ENCODE peak calls at places on chromosomes 12 and 14, in ten cellular contexts. U is sciatic nerve; D is ACHN; E is caudate nucleus; F is sigmoid colon; A is nephron progenitor cell; V is NCI-H2081; L is HFFc6; I is H9; N is CD8-positive, alpha-beta T cell. H is an unnamed sample.
A peak's percentile ranks its signal among the peaks of the same experiment; 100 is the strongest.

GRCh38 chr14:31414190-31414833 is 6.0 kb downstream of the HEATR5A start:
- DNase-seq in U (no peak), D (no peak), E (no peak), F (no peak), A (no peak), V (no peak), L (no peak), I (no peak), N (no peak), H (no peak)

GRCh38 chr12:25155031-25155576 is 39.9 kb downstream of the DNAI7 start:
- DNase-seq in U (no peak), D (peak; percentile 68), E (no peak), F (no peak), A (no peak), V (peak; percentile 20), L (peak; percentile 55), I (no peak), N (no peak), H (peak; percentile 10)

GRCh38 chr12:49295087-49296001 is at the start of gene PRPH:
- DNase-seq in U (no peak), D (no peak), E (no peak), F (peak; percentile 58), A (peak; percentile 62), V (no peak), L (no peak), I (peak; percentile 64), N (no peak), H (peak; percentile 41)

GRCh38 chr12:22215467-22216253 is 118.8 kb downstream of the ST8SIA1 start:
- DNase-seq in U (no peak), D (no peak), E (no peak), F (no peak), A (no peak), V (no peak), L (no peak), I (no peak), N (no peak), H (no peak)

GRCh38 chr14:59829941-59830734 is 40.4 kb downstream of the RTN1 start:
- DNase-seq in U (no peak), D (no peak), E (no peak), F (no peak), A (no peak), V (no peak), L (no peak), I (no peak), N (no peak), H (no peak)

GRCh38 chr14:104219731-104220224 is 81.4 kb downstream of the KIF26A start:
- DNase-seq in U (no peak), D (no peak), E (no peak), F (peak; percentile 46), A (no peak), V (no peak), L (no peak), I (no peak), N (no peak), H (peak; percentile 61)

GRCh38 chr12:109730306-109731145 is 16.9 kb downstream of the FAM222A start:
- DNase-seq in U (peak; percentile 34), D (no peak), E (no peak), F (peak; percentile 58), A (no peak), V (no peak), L (no peak), I (no peak), N (no peak), H (no peak)

GRCh38 chr12:117228239-117228638 is 38.0 kb upstream of the FBXO21 start:
- DNase-seq in U (no peak), D (no peak), E (no peak), F (no peak), A (no peak), V (no peak), L (peak; percentile 0), I (no peak), N (no peak), H (no peak)

GRCh38 chr14:30445394-30445793 is 113.6 kb upstream of the G2E3 start:
- DNase-seq in U (no peak), D (no peak), E (no peak), F (no peak), A (no peak), V (peak; percentile 23), L (no peak), I (no peak), N (no peak), H (no peak)

GRCh38 chr14:65302571-65303184 is 109.9 kb upstream of the FUT8 start:
- DNase-seq in U (no peak), D (no peak), E (no peak), F (no peak), A (no peak), V (peak; percentile 80), L (no peak), I (no peak), N (no peak), H (no peak)

GRCh38 chr12:57479376-57480115 is at the start of gene ARHGAP9:
- DNase-seq in U (no peak), D (no peak), E (no peak), F (no peak), A (no peak), V (no peak), L (no peak), I (no peak), N (peak; percentile 70), H (no peak)

GRCh38 chr14:106268013-106268727 is 741.8 kb downstream of the TMEM121 start:
- DNase-seq in U (no peak), D (no peak), E (no peak), F (no peak), A (no peak), V (peak; percentile 8), L (no peak), I (no peak), N (peak; percentile 87), H (no peak)

GRCh38 chr14:32354716-32355115 is 25.6 kb downstream of the AKAP6 start:
- DNase-seq in U (no peak), D (no peak), E (no peak), F (no peak), A (no peak), V (no peak), L (no peak), I (no peak), N (no peak), H (peak; percentile 78)

GRCh38 chr12:81021834-81022233 is 56.0 kb upstream of the ACSS3 start:
- DNase-seq in U (no peak), D (no peak), E (no peak), F (no peak), A (no peak), V (no peak), L (no peak), I (no peak), N (no peak), H (no peak)

GRCh38 chr14:73258845-73259611 is 21.7 kb downstream of the PAPLN start:
- DNase-seq in U (no peak), D (no peak), E (no peak), F (no peak), A (no peak), V (no peak), L (no peak), I (no peak), N (no peak), H (no peak)

GRCh38 chr14:21768116-21768874 is 94.7 kb upstream of the OR4E1 start:
- DNase-seq in U (no peak), D (peak; percentile 30), E (no peak), F (no peak), A (no peak), V (peak; percentile 6), L (no peak), I (peak; percentile 58), N (no peak), H (peak; percentile 53)

GRCh38 chr12:121205491-121205890 is 4.4 kb upstream of the P2RX4 start:
- DNase-seq in U (no peak), D (no peak), E (no peak), F (no peak), A (no peak), V (no peak), L (no peak), I (no peak), N (no peak), H (no peak)

GRCh38 chr12:120720234-120720968 is 5.2 kb upstream of the ACADS start:
- DNase-seq in U (no peak), D (peak; percentile 49), E (no peak), F (peak; percentile 73), A (no peak), V (no peak), L (peak; percentile 67), I (no peak), N (no peak), H (no peak)

GRCh38 chr12:43551271-43551970 is 582 bp downstream of the ADAMTS20 start:
- DNase-seq in U (no peak), D (no peak), E (no peak), F (no peak), A (peak; percentile 60), V (no peak), L (no peak), I (peak; percentile 57), N (no peak), H (peak; percentile 60)

GRCh38 chr12:46946137-46946536 is 120.3 kb upstream of the SLC38A4 start:
- DNase-seq in U (no peak), D (no peak), E (no peak), F (no peak), A (no peak), V (no peak), L (peak; percentile 88), I (no peak), N (no peak), H (no peak)

GRCh38 chr12:6961695-6962284 is 8.7 kb downstream of the PHB2 start:
- DNase-seq in U (peak; percentile 74), D (peak; percentile 67), E (no peak), F (peak; percentile 89), A (peak; percentile 66), V (peak; percentile 96), L (peak; percentile 45), I (peak; percentile 92), N (no peak), H (peak; percentile 80)

GRCh38 chr12:29517265-29517664 is 19.8 kb upstream of the OVCH1 start:
- DNase-seq in U (no peak), D (peak; percentile 13), E (no peak), F (no peak), A (no peak), V (no peak), L (no peak), I (no peak), N (no peak), H (no peak)

GRCh38 chr12:19190292-19191031 is 60.9 kb downstream of the PLEKHA5 start:
- DNase-seq in U (no peak), D (no peak), E (no peak), F (no peak), A (no peak), V (no peak), L (peak; percentile 47), I (no peak), N (no peak), H (no peak)

GRCh38 chr14:51261151-51261550 is 21.1 kb downstream of the TMX1 start:
- DNase-seq in U (no peak), D (no peak), E (no peak), F (no peak), A (no peak), V (no peak), L (no peak), I (no peak), N (no peak), H (no peak)

GRCh38 chr14:52891800-52892199 is 59.0 kb downstream of the FERMT2 start:
- DNase-seq in U (no peak), D (no peak), E (no peak), F (no peak), A (no peak), V (no peak), L (no peak), I (no peak), N (no peak), H (no peak)

GRCh38 chr14:102055181-102055901 is 31.5 kb downstream of the HSP90AA1 start:
- DNase-seq in U (no peak), D (peak; percentile 49), E (no peak), F (no peak), A (no peak), V (no peak), L (peak; percentile 59), I (peak; percentile 75), N (no peak), H (no peak)

GRCh38 chr12:3200779-3201738 is 123.9 kb downstream of the TSPAN9 start:
- DNase-seq in U (no peak), D (peak; percentile 47), E (no peak), F (no peak), A (peak; percentile 41), V (no peak), L (no peak), I (no peak), N (no peak), H (peak; percentile 22)

GRCh38 chr12:2902287-2902880 is 11.7 kb downstream of the TULP3 start:
- DNase-seq in U (no peak), D (no peak), E (peak; percentile 4), F (peak; percentile 72), A (no peak), V (peak; percentile 79), L (no peak), I (no peak), N (no peak), H (no peak)